ENCODE peak calls at places on chromosomes 3 and 15, in four cellular contexts. Y is mammary epithelial cell; O is mucosa of descending colon; M is CD8-positive, alpha-beta T cell. P is an unnamed sample.

GRCh38 chr3:144053121-144053520 is 81.5 kb downstream of the DIPK2A start:
- DNase-seq in Y (peak), O (no peak), M (no peak), P (peak)

GRCh38 chr3:122859021-122859805 is 64.3 kb downstream of the SLC49A4 start:
- DNase-seq in Y (no peak), O (no peak), M (no peak), P (no peak)

GRCh38 chr3:127784283-127784682 is 38.0 kb downstream of the MGLL start:
- DNase-seq in Y (no peak), O (peak), M (no peak), P (no peak)

GRCh38 chr3:100492810-100493140 is 356 bp downstream of the TMEM45A start:
- DNase-seq in Y (no peak), O (no peak), M (no peak), P (no peak)

GRCh38 chr3:120350431-120350941 is 1.3 kb upstream of the LRRC58 start:
- DNase-seq in Y (peak), O (no peak), M (no peak), P (peak)

GRCh38 chr3:38578551-38578950 is 70.9 kb downstream of the SCN5A start:
- DNase-seq in Y (no peak), O (no peak), M (no peak), P (no peak)

GRCh38 chr3:52177701-52178042 is 20.3 kb upstream of the ALAS1 start:
- DNase-seq in Y (no peak), O (no peak), M (no peak), P (no peak)

GRCh38 chr3:197733042-197733441 is 3.7 kb downstream of the RUBCN start:
- DNase-seq in Y (no peak), O (no peak), M (no peak), P (no peak)

GRCh38 chr15:69593981-69594966 is 141.7 kb downstream of the RPLP1 start:
- DNase-seq in Y (peak), O (peak), M (no peak), P (peak)

GRCh38 chr15:51321316-51321715 is 17.1 kb downstream of the CYP19A1 start:
- DNase-seq in Y (no peak), O (no peak), M (no peak), P (no peak)

GRCh38 chr15:82937659-82938058 is 14.9 kb downstream of the HOMER2 start:
- DNase-seq in Y (no peak), O (no peak), M (no peak), P (no peak)

GRCh38 chr3:105827959-105828358 is 40.9 kb downstream of the CBLB start:
- DNase-seq in Y (peak), O (no peak), M (no peak), P (no peak)

GRCh38 chr3:7546219-7546618 is 685.3 kb downstream of the GRM7 start:
- DNase-seq in Y (peak), O (no peak), M (no peak), P (peak)

GRCh38 chr15:95324596-95325135 is 1005.8 kb upstream of the NR2F2 start:
- DNase-seq in Y (no peak), O (no peak), M (no peak), P (no peak)

GRCh38 chr3:134802428-134803050 is 7.5 kb downstream of the EPHB1 start:
- DNase-seq in Y (no peak), O (no peak), M (no peak), P (no peak)

GRCh38 chr3:80785475-80785874 is 976.0 kb downstream of the GBE1 start:
- DNase-seq in Y (no peak), O (no peak), M (no peak), P (no peak)

GRCh38 chr3:140753865-140754754 is 76.2 kb downstream of the TRIM42 start:
- DNase-seq in Y (peak), O (no peak), M (no peak), P (no peak)

GRCh38 chr15:34828145-34828911 is 33.0 kb upstream of the ACTC1 start:
- DNase-seq in Y (no peak), O (no peak), M (no peak), P (no peak)

GRCh38 chr3:52839892-52840545 is 5.2 kb upstream of the MUSTN1 start:
- DNase-seq in Y (no peak), O (no peak), M (no peak), P (no peak)

GRCh38 chr3:32896143-32896542 is 55.3 kb upstream of the CCR4 start:
- DNase-seq in Y (no peak), O (no peak), M (no peak), P (no peak)

GRCh38 chr15:79130535-79131130 is 40.1 kb upstream of the RASGRF1 start:
- DNase-seq in Y (no peak), O (no peak), M (no peak), P (no peak)

GRCh38 chr3:146222204-146223046 is 28.5 kb downstream of the PLSCR4 start:
- DNase-seq in Y (no peak), O (peak), M (no peak), P (no peak)

GRCh38 chr3:195187609-195188529 is 83.1 kb downstream of the XXYLT1 start:
- DNase-seq in Y (peak), O (no peak), M (no peak), P (no peak)

GRCh38 chr3:6204891-6205290 is 656.0 kb upstream of the GRM7 start:
- DNase-seq in Y (no peak), O (no peak), M (no peak), P (no peak)

GRCh38 chr3:192409203-192409837 is 318.0 kb downstream of the FGF12 start:
- DNase-seq in Y (peak), O (no peak), M (peak), P (no peak)

GRCh38 chr15:64877435-64877834 is 34.3 kb upstream of the ANKDD1A start:
- DNase-seq in Y (no peak), O (peak), M (no peak), P (peak)

GRCh38 chr3:107236661-107237375 is 140.4 kb upstream of the CCDC54 start:
- DNase-seq in Y (peak), O (no peak), M (no peak), P (no peak)

GRCh38 chr3:14127106-14127505 is 2.3 kb downstream of the TMEM43 start:
- DNase-seq in Y (no peak), O (no peak), M (no peak), P (no peak)

GRCh38 chr3:9349321-9350117 is 13.3 kb upstream of the THUMPD3 start:
- DNase-seq in Y (peak), O (no peak), M (no peak), P (peak)

GRCh38 chr3:53044371-53045106 is 1.3 kb downstream of the SFMBT1 start:
- DNase-seq in Y (peak), O (no peak), M (peak), P (no peak)

GRCh38 chr3:124780767-124781485 is 50.7 kb downstream of the UMPS start:
- DNase-seq in Y (no peak), O (peak), M (no peak), P (no peak)
- H3K4me3 ChIP-seq in Y (no peak), O (no peak), M (no peak), P (no peak)

DNA sequence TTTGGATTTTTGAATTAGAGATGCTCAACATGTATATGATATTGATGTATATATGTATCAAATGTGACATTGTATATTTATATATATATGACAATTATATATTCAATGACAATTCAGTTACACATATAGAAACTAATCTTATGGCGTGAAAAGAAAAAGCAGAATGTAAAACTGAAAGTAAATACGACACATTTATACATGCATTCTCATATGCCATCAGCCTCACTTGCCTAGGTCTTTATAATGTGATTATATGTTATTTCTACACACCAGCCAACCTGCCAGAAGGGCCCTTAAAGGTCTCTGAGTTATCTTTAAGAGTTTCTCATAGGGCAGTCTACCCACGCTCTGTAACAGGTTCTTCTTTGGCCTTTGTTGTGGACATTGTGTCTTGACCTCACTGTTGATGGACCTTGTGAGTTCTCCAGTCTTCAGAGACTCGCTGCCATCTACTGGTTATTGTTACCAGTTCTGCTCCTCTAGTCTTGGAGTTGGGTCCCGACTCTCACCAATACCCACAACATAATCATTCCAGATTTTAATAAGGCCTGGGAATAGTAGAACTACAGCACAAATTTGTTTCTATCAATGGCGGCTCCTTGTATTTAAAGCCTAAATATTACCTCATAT is 371.5 kb upstream of the GOLIM4 start:
- DNase-seq in Y (peak), O (no peak), M (no peak), P (no peak)
- TF ChIP-seq CTCF in Y (peak), O (no peak), M (no peak), P (peak)

DNA sequence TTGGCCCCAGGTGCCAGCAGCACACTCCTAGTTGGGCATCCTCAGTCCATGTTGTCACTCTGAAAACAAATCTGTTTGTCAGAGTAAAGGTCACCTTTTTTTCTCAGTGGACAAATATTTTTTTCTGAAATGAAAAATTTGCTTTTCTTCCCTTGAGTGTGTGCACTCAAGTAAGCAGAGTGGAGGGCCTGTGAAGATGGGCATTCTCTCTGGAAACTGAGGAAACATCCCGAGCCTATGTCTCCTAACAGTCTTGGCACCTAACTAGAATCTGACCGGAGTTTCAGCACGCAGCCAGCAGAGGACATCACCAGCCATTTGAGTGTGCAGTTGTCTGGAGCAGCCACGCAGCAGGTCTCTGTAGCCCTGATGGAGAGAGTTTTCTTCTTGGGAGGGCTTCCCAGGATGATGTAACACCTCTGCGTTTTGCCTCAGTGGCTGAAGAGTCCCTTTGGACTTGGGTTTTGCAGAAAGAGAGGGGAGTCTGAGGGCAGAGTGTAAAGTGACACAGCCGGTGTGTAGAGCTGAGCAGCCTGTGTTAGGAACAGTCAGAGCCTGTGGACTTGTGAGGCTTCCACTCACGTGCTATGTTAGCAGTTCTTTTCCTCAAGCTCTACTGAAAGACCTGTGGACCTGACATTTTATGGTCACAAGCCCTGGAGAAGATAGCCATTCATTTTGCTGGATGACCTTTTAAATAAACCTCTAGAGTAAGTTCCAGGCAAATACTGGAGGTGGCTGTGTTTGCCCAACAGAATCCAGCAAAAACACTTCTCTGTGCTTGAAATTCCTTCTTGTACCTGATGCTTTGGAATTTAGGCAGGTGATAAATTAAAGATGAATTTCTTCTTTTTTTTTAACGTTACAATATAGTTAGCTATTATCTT is 51.6 kb downstream of the ABHD2 start:
- DNase-seq in Y (no peak), O (no peak), M (no peak), P (peak)
- H3K4me3 ChIP-seq in Y (no peak), O (no peak), M (no peak), P (no peak)

GRCh38 chr15:88613074-88613944 is 7.8 kb upstream of the AEN start:
- DNase-seq in Y (no peak), O (no peak), M (no peak), P (no peak)

GRCh38 chr15:88609344-88609743 is 11.8 kb upstream of the AEN start:
- DNase-seq in Y (no peak), O (no peak), M (no peak), P (no peak)

GRCh38 chr15:88612186-88612796 is 8.8 kb upstream of the AEN start:
- DNase-seq in Y (no peak), O (no peak), M (no peak), P (no peak)

GRCh38 chr15:88608607-88609181 is 12.4 kb upstream of the AEN start:
- DNase-seq in Y (no peak), O (no peak), M (no peak), P (no peak)

DNA sequence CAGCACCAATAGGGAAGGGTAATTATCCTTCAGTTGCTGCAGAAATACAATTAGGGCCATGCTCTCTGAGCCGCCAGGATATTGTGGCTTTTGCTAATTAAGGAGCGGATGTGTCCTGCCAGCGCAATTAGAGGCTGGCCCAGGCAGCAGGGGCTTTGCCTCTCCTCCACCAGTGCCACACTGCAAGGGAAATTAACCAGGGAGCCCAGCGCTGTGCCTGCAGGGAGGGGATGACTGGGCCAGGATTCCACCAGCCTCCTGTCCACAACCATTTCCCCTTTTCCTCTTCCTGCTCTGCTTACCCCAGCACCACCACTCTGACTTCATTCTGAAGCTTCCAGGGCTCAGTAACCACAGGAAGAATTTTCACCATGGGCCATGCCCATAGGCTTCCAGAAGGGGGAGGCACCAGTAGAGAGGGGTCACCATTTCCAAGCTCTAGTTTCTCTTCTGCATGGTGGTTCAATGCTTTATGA is 10.3 kb upstream of the AEN start:
- DNase-seq in Y (no peak), O (no peak), M (no peak), P (no peak)
- TF ChIP-seq CTCF in Y (no peak), O (no peak), M (no peak), P (no peak)

DNA sequence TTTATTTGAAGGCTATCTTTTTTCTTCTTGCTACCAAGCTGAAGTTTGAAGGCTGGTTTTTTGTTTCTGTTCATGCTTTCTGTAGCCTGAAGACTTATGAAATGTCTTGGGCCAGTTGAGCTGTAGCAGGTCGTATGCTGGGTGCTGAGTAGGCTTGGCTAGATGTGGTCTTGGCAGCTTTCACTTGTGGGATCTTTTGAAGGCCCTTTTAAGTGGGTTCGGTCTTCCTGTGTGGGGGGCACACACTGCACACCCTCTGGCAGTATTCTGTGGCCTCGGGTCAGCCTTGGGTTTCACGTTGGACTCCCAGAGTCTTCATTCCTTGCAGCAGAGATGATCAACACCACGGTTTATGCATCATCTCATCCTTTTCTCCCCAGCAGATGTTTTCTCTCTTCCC is 17.6 kb downstream of the SLCO3A1 start:
- DNase-seq in Y (no peak), O (no peak), M (no peak), P (no peak)
- H3K4me3 ChIP-seq in Y (no peak), O (no peak), M (no peak), P (no peak)

GRCh38 chr3:176650478-176650877 is 546.8 kb downstream of the TBL1XR1 start:
- DNase-seq in Y (peak), O (no peak), M (no peak), P (no peak)
- TF ChIP-seq CTCF in Y (peak), O (no peak), M (no peak), P (no peak)

DNA sequence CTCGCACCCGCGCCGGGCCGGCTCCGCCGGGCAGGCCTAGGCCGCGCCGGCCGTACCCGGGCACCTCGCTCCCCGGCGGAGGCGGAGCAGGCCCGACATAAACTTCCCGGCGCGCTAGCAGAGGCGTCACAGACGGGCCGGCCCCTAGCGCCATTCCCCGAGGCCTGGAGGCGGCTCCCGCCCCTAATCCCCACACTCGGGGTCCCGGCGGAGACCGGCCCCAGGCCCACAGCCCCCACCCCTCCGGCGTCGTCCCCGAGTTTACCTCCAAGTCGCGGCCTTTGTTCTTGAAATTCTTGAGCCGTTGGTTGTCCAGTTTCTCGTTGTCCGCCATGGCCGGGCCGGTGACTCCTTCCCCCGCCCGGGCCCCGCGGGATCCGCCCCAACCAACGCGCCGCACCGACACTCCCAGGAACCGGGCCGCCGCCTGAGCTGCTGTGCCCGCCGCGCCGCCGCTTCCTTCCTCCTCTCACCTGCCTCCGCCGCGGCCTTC is 376 bp downstream of the KPNA4 start:
- DNase-seq in Y (peak), O (no peak), M (peak), P (no peak)
- H3K4me3 ChIP-seq in Y (peak), O (peak), M (peak), P (peak)

P was measured in LNCaP clone FGC.